ENCODE peak calls at places on chromosomes 1 and 21, in nine cellular contexts. G is HCT116, F is GM23338, Q is sigmoid colon, B is breast epithelium, O is spleen, I is stomach, X is esophagus muscularis mucosa, P is GM12878. W is an unnamed sample. For H3K4me1, the result is how much of the 10 kb centered on the place peaks cover.

GRCh38 chr1:214604543-214604942 is 1.5 kb downstream of the CENPF start:
- DNase-seq in I (no peak), O (no peak), Q (no peak), G (no peak), X (no peak), B (no peak), F (no peak), P (no peak), W (no peak)

GRCh38 chr21:16079830-16080229 is 350.0 kb downstream of the USP25 start:
- DNase-seq in B (no peak), P (no peak), G (no peak), Q (no peak), I (no peak), F (no peak), X (no peak), O (no peak), W (no peak)

GRCh38 chr1:151158311-151158710 is 1.9 kb downstream of the TNFAIP8L2 start:
- DNase-seq in G (no peak), O (peak), P (no peak), Q (no peak), I (no peak), X (no peak), F (no peak), B (no peak), W (no peak)

GRCh38 chr21:31503467-31503866 is 156.0 kb upstream of the SOD1 start:
- DNase-seq in I (no peak), O (no peak), X (no peak), P (no peak), G (no peak), B (no peak), F (no peak), Q (no peak), W (no peak)

GRCh38 chr1:227685807-227686206 is 49.3 kb downstream of the JMJD4 start:
- DNase-seq in Q (no peak), P (no peak), B (no peak), I (no peak), X (no peak), G (no peak), F (no peak), O (no peak), W (no peak)

GRCh38 chr1:204357551-204357950 is 2.2 kb downstream of the PLEKHA6 start:
- DNase-seq in I (peak), G (no peak), P (no peak), B (no peak), X (no peak), F (peak), Q (no peak), O (no peak), W (no peak)

GRCh38 chr1:201295346-201295745 is 12.0 kb downstream of the PKP1 start:
- DNase-seq in G (no peak), P (no peak), X (no peak), F (no peak), Q (no peak), O (no peak), I (no peak), B (no peak), W (no peak)

GRCh38 chr1:192951961-192952460 is 107.1 kb downstream of the UCHL5 start:
- DNase-seq in G (no peak), F (no peak), X (no peak), I (no peak), O (no peak), B (no peak), Q (peak), P (peak), W (no peak)

GRCh38 chr1:7669559-7670208 is 101.4 kb upstream of the VAMP3 start:
- DNase-seq in F (peak), G (peak), B (no peak), Q (no peak), P (no peak), O (no peak), X (no peak), I (peak), W (no peak)

GRCh38 chr21:42056996-42057689 is 14.0 kb upstream of the UMODL1 start:
- DNase-seq in F (peak), P (no peak), O (peak), X (no peak), Q (no peak), B (peak), G (no peak), I (peak), W (no peak)

GRCh38 chr1:47580451-47580980 is 142.7 kb downstream of the FOXD2 start:
- DNase-seq in P (no peak), F (no peak), X (no peak), B (peak), O (peak), I (no peak), Q (no peak), G (no peak), W (peak)

GRCh38 chr21:38652396-38652795 is 153.3 kb upstream of the ETS2 start:
- DNase-seq in Q (no peak), B (no peak), G (no peak), I (no peak), F (no peak), O (no peak), X (no peak), P (no peak), W (no peak)

GRCh38 chr21:38654580-38654979 is 151.1 kb upstream of the ETS2 start:
- DNase-seq in P (no peak), I (no peak), G (no peak), B (no peak), X (no peak), Q (no peak), F (no peak), O (no peak), W (no peak)

GRCh38 chr21:38649120-38649519 is 150.8 kb upstream of the ERG start:
- DNase-seq in F (no peak), X (no peak), I (no peak), P (no peak), G (no peak), Q (no peak), B (no peak), O (no peak), W (no peak)

GRCh38 chr21:38646213-38646837 is 148.0 kb upstream of the ERG start:
- DNase-seq in F (no peak), X (no peak), Q (no peak), P (no peak), I (no peak), O (no peak), B (no peak), G (no peak), W (no peak)

GRCh38 chr21:38651570-38651969 is 153.3 kb upstream of the ERG start:
- DNase-seq in B (no peak), Q (no peak), G (no peak), X (no peak), I (no peak), O (no peak), P (no peak), F (no peak), W (no peak)
- H3K27ac ChIP-seq in B (no peak), Q (no peak), G (no peak), X (no peak), I (no peak), O (no peak), P (no peak), F (no peak), W (no peak)

GRCh38 chr1:40750326-40750975 is 33.1 kb upstream of the KCNQ4 start:
- DNase-seq in B (no peak), Q (no peak), F (no peak), G (no peak), P (no peak), I (no peak), O (no peak), X (no peak), W (no peak)

GRCh38 chr1:40751802-40752201 is 31.8 kb upstream of the KCNQ4 start:
- DNase-seq in I (no peak), B (no peak), P (no peak), X (no peak), G (no peak), F (no peak), Q (no peak), O (no peak), W (no peak)

GRCh38 chr1:40755052-40755451 is 28.5 kb upstream of the KCNQ4 start:
- DNase-seq in F (no peak), P (no peak), Q (no peak), G (no peak), B (no peak), X (no peak), I (no peak), O (no peak), W (no peak)

GRCh38 chr1:40754201-40754600 is 29.4 kb upstream of the KCNQ4 start:
- DNase-seq in F (no peak), O (no peak), G (no peak), P (no peak), B (no peak), X (no peak), Q (no peak), I (no peak), W (no peak)

GRCh38 chr1:40753142-40753882 is 30.3 kb upstream of the KCNQ4 start:
- DNase-seq in F (no peak), B (no peak), Q (no peak), G (no peak), X (no peak), P (peak), O (no peak), I (no peak), W (no peak)
- H3K4me1 ChIP-seq in F (under half), B (under half), Q (under half), G (under half), X (half or more), P (under half), O (under half), I (under half), W (under half)

GRCh38 chr1:203112451-203112850 is 15.1 kb upstream of the ADORA1 start:
- DNase-seq in I (no peak), F (no peak), P (no peak), Q (no peak), B (no peak), X (peak), O (no peak), G (no peak), W (no peak)
- TF ChIP-seq POLR2AphosphoS5 in I (no peak), F (no peak), P (no peak), Q (no peak), B (no peak), X (no peak), O (no peak), G (no peak), W (no peak)

DNA sequence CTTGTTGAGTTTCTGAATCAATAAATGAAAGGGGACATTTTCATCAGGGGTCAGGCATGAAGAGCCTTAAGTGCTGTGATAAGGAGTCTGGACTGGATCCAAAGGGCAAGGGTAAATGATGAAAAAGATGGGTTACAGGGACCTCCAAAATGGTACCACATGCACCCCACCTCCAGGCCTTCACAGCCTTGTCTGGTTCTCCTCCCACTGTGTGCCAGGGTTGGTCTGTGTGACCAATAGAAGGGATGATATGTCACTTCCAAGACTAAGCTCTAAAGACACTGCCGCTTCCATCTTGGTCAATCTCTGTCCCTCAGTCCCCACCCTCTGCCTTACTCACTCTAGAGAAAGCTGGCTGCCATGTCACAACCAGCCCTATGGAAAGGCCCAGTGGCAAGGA is 140.6 kb downstream of the ZNF281 start:
- DNase-seq in F (no peak), Q (no peak), G (no peak), O (no peak), X (peak), I (no peak), P (no peak), B (no peak), W (no peak)
- H3K27ac ChIP-seq in F (no peak), Q (no peak), G (no peak), O (no peak), X (no peak), I (no peak), P (no peak), B (no peak), W (no peak)

DNA sequence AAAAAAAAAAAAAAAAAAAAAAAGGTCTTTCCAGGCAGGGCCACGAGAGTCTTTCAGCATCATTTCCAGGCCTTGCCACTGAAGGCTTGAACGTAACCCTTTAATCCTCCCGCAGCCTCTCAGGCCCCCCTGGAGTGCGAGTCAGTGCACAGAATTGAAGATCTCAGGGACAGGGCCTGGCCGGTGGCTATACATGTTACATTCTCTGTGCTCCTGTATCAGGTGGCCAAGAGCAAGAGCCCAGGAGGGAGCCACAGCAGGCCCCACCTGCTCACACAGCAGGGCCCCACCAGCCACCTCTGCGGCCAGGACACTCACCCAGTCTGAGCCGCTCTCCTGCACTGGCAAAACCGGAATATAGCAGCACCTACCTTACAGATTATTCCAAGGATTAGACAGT is 34.1 kb upstream of the SLC25A33 start:
- DNase-seq in P (no peak), F (no peak), Q (no peak), B (no peak), G (no peak), O (no peak), X (no peak), I (no peak), W (no peak)
- H3K4me1 ChIP-seq in P (under half), F (under half), Q (under half), B (under half), G (under half), O (under half), X (under half), I (under half), W (under half)

GRCh38 chr1:156129687-156130577 is 15.4 kb downstream of the LMNA start:
- DNase-seq in X (no peak), B (peak), I (peak), F (peak), O (peak), Q (peak), P (no peak), G (peak), W (peak)
- TF ChIP-seq POLR2AphosphoS5 in X (peak), B (peak), I (peak), F (peak), O (peak), Q (peak), P (no peak), G (peak), W (peak)

DNA sequence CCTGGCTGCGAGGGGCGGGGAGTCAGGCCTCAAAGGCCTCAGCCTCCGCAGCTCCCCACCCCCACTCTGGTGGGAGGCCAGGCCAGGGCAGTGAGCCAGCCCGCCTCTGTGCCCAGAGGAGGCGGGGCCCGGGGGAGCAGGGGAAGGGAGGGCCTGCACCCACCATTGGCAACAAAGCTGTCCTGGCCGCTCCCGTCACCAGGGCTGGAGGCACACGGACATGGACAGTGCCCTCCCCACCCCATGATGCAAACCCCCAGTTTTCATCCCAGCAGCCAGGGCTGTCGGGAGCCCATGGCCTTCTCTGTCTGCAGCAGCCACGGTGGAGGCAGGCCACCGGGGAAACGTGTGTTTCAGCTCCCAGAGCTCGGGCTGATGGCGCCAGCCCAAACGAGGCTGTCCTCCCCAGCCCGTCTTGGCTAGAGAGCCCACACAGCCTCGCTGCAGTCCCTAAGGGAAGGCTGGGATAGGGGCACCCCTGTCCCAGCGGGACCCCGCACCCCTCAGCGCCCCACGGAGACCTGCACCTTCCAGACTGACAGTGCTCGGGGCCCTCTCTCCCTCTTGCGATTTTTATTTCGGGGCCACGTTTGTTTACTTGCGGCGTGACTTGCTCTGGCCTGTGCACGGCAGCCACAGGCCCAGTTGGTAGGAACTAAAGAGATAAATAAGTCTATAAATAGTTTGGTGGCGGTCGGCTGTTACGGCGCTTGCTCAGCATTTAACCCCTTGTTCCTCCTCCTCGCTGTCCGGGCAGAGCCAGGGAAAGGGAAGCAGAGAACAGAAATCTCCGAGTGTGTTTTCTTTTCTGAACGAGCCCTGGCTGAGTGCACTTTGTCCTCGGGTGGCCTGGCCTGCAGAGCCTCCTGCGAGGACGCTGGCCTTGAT is 101.8 kb downstream of the PRDM16 start:
- DNase-seq in B (peak), G (no peak), P (no peak), F (no peak), Q (peak), I (peak), X (no peak), O (no peak), W (no peak)
- H3K27ac ChIP-seq in B (peak), G (no peak), P (no peak), F (no peak), Q (peak), I (peak), X (peak), O (peak), W (peak)

GRCh38 chr1:234618726-234619049 is 8.7 kb upstream of the IRF2BP2 start:
- DNase-seq in B (no peak), X (peak), Q (no peak), P (no peak), I (no peak), G (no peak), F (no peak), O (no peak), W (no peak)

GRCh38 chr1:234619794-234620247 is 9.8 kb upstream of the IRF2BP2 start:
- DNase-seq in B (no peak), O (no peak), X (no peak), Q (no peak), P (no peak), I (no peak), F (no peak), G (no peak), W (no peak)

GRCh38 chr1:234617986-234618725 is 8.2 kb upstream of the IRF2BP2 start:
- DNase-seq in O (no peak), Q (no peak), I (no peak), X (no peak), B (no peak), G (no peak), P (no peak), F (peak), W (no peak)

GRCh38 chr1:234620272-234620711 is 10.3 kb upstream of the IRF2BP2 start:
- DNase-seq in B (no peak), I (no peak), X (no peak), P (no peak), Q (no peak), G (no peak), F (no peak), O (no peak), W (no peak)

DNA sequence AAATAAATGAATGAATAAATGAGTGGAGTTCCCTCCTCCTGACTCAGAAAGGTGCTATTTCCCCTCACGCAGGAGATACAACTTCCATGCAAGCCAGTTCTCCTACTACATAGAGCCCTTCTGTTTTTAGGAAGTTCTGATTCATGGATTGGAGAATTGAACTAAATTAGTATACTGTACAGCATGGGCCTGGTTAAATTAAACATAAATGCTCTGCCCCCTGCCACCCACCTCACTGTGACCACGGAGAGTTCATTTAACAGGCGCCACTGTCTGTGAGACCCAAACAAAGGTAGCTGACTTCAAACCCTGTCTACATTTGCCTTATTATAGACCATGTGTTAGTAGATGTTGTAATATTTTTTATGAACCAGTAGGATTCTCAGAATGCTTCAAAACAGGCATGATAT is 9.1 kb upstream of the IRF2BP2 start:
- DNase-seq in G (no peak), B (no peak), I (no peak), X (no peak), Q (no peak), F (no peak), P (no peak), O (no peak), W (no peak)
- H3K4me1 ChIP-seq in G (under half), B (under half), I (half or more), X (under half), Q (under half), F (under half), P (under half), O (under half), W (half or more)